ENCODE peak calls at places on chromosomes 1 and 21, in nine cellular contexts. One of them, this sample, is unnamed.

GRCh38 chr1:170661646-170662411 is 2.1 kb upstream of the PRRX1 start:
- DNase-seq in IMR-90: peak; percentile 53
- DNase-seq in neural progenitor cell: peak; percentile 85
- DNase-seq in BE2C: no peak
- DNase-seq in AG09309: no peak
- DNase-seq in esophagus muscularis mucosa: no peak
- DNase-seq in endothelial cell: no peak
- DNase-seq in HFF-Myc: no peak
- DNase-seq in HFFc6: peak; percentile 63
- DNase-seq in this sample: no peak

GRCh38 chr1:34929497-34929852 is at the start of gene DLGAP3:
- DNase-seq in HFF-Myc: no peak
- DNase-seq in BE2C: peak; percentile 58
- DNase-seq in endothelial cell: peak; percentile 53
- DNase-seq in esophagus muscularis mucosa: no peak
- DNase-seq in neural progenitor cell: peak; percentile 83
- DNase-seq in HFFc6: no peak
- DNase-seq in AG09309: no peak
- DNase-seq in IMR-90: no peak
- DNase-seq in this sample: no peak

GRCh38 chr1:110672753-110673108 is 2.0 kb downstream of the KCNA3 start:
- DNase-seq in endothelial cell: no peak
- DNase-seq in AG09309: no peak
- DNase-seq in BE2C: no peak
- DNase-seq in HFFc6: no peak
- DNase-seq in esophagus muscularis mucosa: no peak
- DNase-seq in neural progenitor cell: no peak
- DNase-seq in HFF-Myc: no peak
- DNase-seq in IMR-90: no peak
- DNase-seq in this sample: no peak

GRCh38 chr1:12539705-12540579 is 78.1 kb downstream of the DHRS3 start:
- DNase-seq in esophagus muscularis mucosa: peak; percentile 97
- DNase-seq in HFFc6: peak; percentile 96
- DNase-seq in HFF-Myc: peak; percentile 66
- DNase-seq in endothelial cell: no peak
- DNase-seq in BE2C: no peak
- DNase-seq in neural progenitor cell: peak; percentile 74
- DNase-seq in AG09309: peak; percentile 96
- DNase-seq in IMR-90: peak; percentile 93
- DNase-seq in this sample: no peak

GRCh38 chr1:31038360-31038759 is 27.2 kb downstream of the PUM1 start:
- DNase-seq in IMR-90: peak; percentile 73
- DNase-seq in endothelial cell: no peak
- DNase-seq in BE2C: no peak
- DNase-seq in HFF-Myc: no peak
- DNase-seq in AG09309: peak; percentile 32
- DNase-seq in HFFc6: peak; percentile 73
- DNase-seq in neural progenitor cell: no peak
- DNase-seq in esophagus muscularis mucosa: no peak
- DNase-seq in this sample: no peak

GRCh38 chr21:15935530-15935929 is 205.7 kb downstream of the USP25 start:
- DNase-seq in HFFc6: no peak
- DNase-seq in BE2C: no peak
- DNase-seq in AG09309: no peak
- DNase-seq in IMR-90: no peak
- DNase-seq in esophagus muscularis mucosa: no peak
- DNase-seq in endothelial cell: no peak
- DNase-seq in HFF-Myc: no peak
- DNase-seq in neural progenitor cell: no peak
- DNase-seq in this sample: no peak

GRCh38 chr21:34498623-34499022 is 13.4 kb downstream of the KCNE1 start:
- DNase-seq in endothelial cell: no peak
- DNase-seq in neural progenitor cell: no peak
- DNase-seq in IMR-90: peak; percentile 38
- DNase-seq in esophagus muscularis mucosa: no peak
- DNase-seq in AG09309: no peak
- DNase-seq in HFF-Myc: no peak
- DNase-seq in BE2C: no peak
- DNase-seq in HFFc6: no peak
- DNase-seq in this sample: no peak

GRCh38 chr21:42350271-42350885 is 416 bp downstream of the TFF2 start:
- DNase-seq in esophagus muscularis mucosa: no peak
- DNase-seq in BE2C: no peak
- DNase-seq in HFF-Myc: no peak
- DNase-seq in endothelial cell: no peak
- DNase-seq in neural progenitor cell: no peak
- DNase-seq in AG09309: no peak
- DNase-seq in IMR-90: no peak
- DNase-seq in HFFc6: no peak
- DNase-seq in this sample: no peak

GRCh38 chr1:248926401-248927182 is 20.6 kb downstream of the PGBD2 start:
- DNase-seq in HFF-Myc: no peak
- DNase-seq in BE2C: no peak
- DNase-seq in esophagus muscularis mucosa: no peak
- DNase-seq in neural progenitor cell: no peak
- DNase-seq in HFFc6: peak; percentile 87
- DNase-seq in IMR-90: peak; percentile 73
- DNase-seq in endothelial cell: no peak
- DNase-seq in AG09309: no peak
- DNase-seq in this sample: no peak

GRCh38 chr1:1895456-1896333 is 4.8 kb upstream of the GNB1 start:
- DNase-seq in esophagus muscularis mucosa: no peak
- DNase-seq in IMR-90: no peak
- DNase-seq in AG09309: no peak
- DNase-seq in BE2C: no peak
- DNase-seq in neural progenitor cell: no peak
- DNase-seq in HFF-Myc: no peak
- DNase-seq in endothelial cell: no peak
- DNase-seq in HFFc6: no peak
- DNase-seq in this sample: no peak

GRCh38 chr1:44808938-44809917 is 905 bp downstream of the BTBD19 start:
- DNase-seq in IMR-90: peak; percentile 82
- DNase-seq in AG09309: no peak
- DNase-seq in neural progenitor cell: no peak
- DNase-seq in BE2C: no peak
- DNase-seq in esophagus muscularis mucosa: no peak
- DNase-seq in HFFc6: peak; percentile 57
- DNase-seq in HFF-Myc: no peak
- DNase-seq in endothelial cell: no peak
- DNase-seq in this sample: peak; percentile 96

GRCh38 chr21:43289966-43290365 is 121.2 kb downstream of the CRYAA start:
- DNase-seq in endothelial cell: no peak
- DNase-seq in IMR-90: no peak
- DNase-seq in BE2C: peak; percentile 2
- DNase-seq in neural progenitor cell: no peak
- DNase-seq in HFF-Myc: no peak
- DNase-seq in AG09309: no peak
- DNase-seq in HFFc6: no peak
- DNase-seq in esophagus muscularis mucosa: no peak
- DNase-seq in this sample: no peak

GRCh38 chr1:37726191-37726590 is 33.9 kb downstream of the CDCA8 start:
- DNase-seq in IMR-90: no peak
- DNase-seq in HFF-Myc: no peak
- DNase-seq in HFFc6: no peak
- DNase-seq in esophagus muscularis mucosa: no peak
- DNase-seq in neural progenitor cell: no peak
- DNase-seq in BE2C: no peak
- DNase-seq in AG09309: no peak
- DNase-seq in endothelial cell: no peak
- DNase-seq in this sample: no peak

GRCh38 chr1:28811766-28812668 is at the start of gene OPRD1:
- DNase-seq in HFFc6: no peak
- DNase-seq in AG09309: no peak
- DNase-seq in neural progenitor cell: peak; percentile 75
- DNase-seq in endothelial cell: peak; percentile 41
- DNase-seq in HFF-Myc: no peak
- DNase-seq in BE2C: peak; percentile 56
- DNase-seq in IMR-90: no peak
- DNase-seq in esophagus muscularis mucosa: no peak
- DNase-seq in this sample: no peak

GRCh38 chr1:204248954-204249353 is 35.2 kb upstream of the GOLT1A start:
- DNase-seq in HFF-Myc: no peak
- DNase-seq in BE2C: no peak
- DNase-seq in esophagus muscularis mucosa: no peak
- DNase-seq in HFFc6: no peak
- DNase-seq in endothelial cell: no peak
- DNase-seq in IMR-90: no peak
- DNase-seq in neural progenitor cell: no peak
- DNase-seq in AG09309: no peak
- DNase-seq in this sample: no peak

GRCh38 chr1:244144053-244144452 is 93.0 kb downstream of the ZBTB18 start:
- DNase-seq in HFFc6: no peak
- DNase-seq in IMR-90: no peak
- DNase-seq in AG09309: no peak
- DNase-seq in neural progenitor cell: no peak
- DNase-seq in esophagus muscularis mucosa: no peak
- DNase-seq in HFF-Myc: no peak
- DNase-seq in endothelial cell: no peak
- DNase-seq in BE2C: no peak
- DNase-seq in this sample: no peak
- TF ChIP-seq CTCF in HFFc6: no peak
- TF ChIP-seq CTCF in IMR-90: no peak
- TF ChIP-seq CTCF in AG09309: no peak
- TF ChIP-seq CTCF in neural progenitor cell: no peak
- TF ChIP-seq CTCF in esophagus muscularis mucosa: no peak
- TF ChIP-seq CTCF in HFF-Myc: no peak
- TF ChIP-seq CTCF in endothelial cell: no peak
- TF ChIP-seq CTCF in BE2C: no peak
- TF ChIP-seq CTCF in this sample: no peak

GRCh38 chr1:10690484-10690883 is 106.0 kb downstream of the CASZ1 start:
- DNase-seq in AG09309: no peak
- DNase-seq in HFFc6: no peak
- DNase-seq in neural progenitor cell: no peak
- DNase-seq in esophagus muscularis mucosa: no peak
- DNase-seq in endothelial cell: no peak
- DNase-seq in BE2C: no peak
- DNase-seq in HFF-Myc: no peak
- DNase-seq in IMR-90: no peak
- DNase-seq in this sample: no peak
- TF ChIP-seq CTCF in AG09309: no peak
- TF ChIP-seq CTCF in HFFc6: no peak
- TF ChIP-seq CTCF in neural progenitor cell: no peak
- TF ChIP-seq CTCF in esophagus muscularis mucosa: no peak
- TF ChIP-seq CTCF in endothelial cell: no peak
- TF ChIP-seq CTCF in BE2C: no peak
- TF ChIP-seq CTCF in HFF-Myc: no peak
- TF ChIP-seq CTCF in IMR-90: no peak
- TF ChIP-seq CTCF in this sample: no peak

DNA sequence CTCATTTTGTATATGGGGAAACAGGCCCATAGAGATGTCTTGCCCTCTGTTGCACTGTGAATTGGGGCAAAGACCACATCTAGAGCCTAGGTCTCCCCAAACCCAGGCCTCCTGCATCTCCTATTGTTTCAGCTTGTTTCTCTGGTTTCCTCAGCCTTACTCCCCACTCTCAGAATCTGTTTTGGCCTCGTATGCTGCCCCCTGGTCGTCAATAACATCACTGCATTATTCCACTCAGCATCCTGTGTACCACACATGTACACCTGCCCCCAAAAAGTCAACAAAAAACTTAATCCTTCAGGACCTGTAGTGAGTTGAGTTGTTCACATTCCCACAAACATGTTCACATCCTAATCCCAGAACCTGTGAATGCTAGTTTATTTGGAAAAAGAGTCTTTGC is 184.8 kb downstream of the BRINP2 start:
- DNase-seq in AG09309: no peak
- DNase-seq in HFFc6: no peak
- DNase-seq in neural progenitor cell: peak; percentile 50
- DNase-seq in IMR-90: peak; percentile 19
- DNase-seq in esophagus muscularis mucosa: no peak
- DNase-seq in endothelial cell: peak; percentile 40
- DNase-seq in BE2C: no peak
- DNase-seq in HFF-Myc: peak; percentile 19
- DNase-seq in this sample: no peak
- TF ChIP-seq CTCF in AG09309: peak; percentile 66
- TF ChIP-seq CTCF in HFFc6: peak; percentile 43
- TF ChIP-seq CTCF in neural progenitor cell: peak; percentile 62
- TF ChIP-seq CTCF in IMR-90: peak; percentile 48
- TF ChIP-seq CTCF in esophagus muscularis mucosa: peak; percentile 45
- TF ChIP-seq CTCF in endothelial cell: peak; percentile 59
- TF ChIP-seq CTCF in BE2C: peak; percentile 6
- TF ChIP-seq CTCF in HFF-Myc: peak; percentile 51
- TF ChIP-seq CTCF in this sample: no peak

GRCh38 chr21:29490016-29490415 is 191.3 kb downstream of the BACH1 start:
- DNase-seq in HFFc6: peak; percentile 23
- DNase-seq in BE2C: no peak
- DNase-seq in AG09309: no peak
- DNase-seq in endothelial cell: no peak
- DNase-seq in HFF-Myc: no peak
- DNase-seq in IMR-90: peak; percentile 62
- DNase-seq in neural progenitor cell: no peak
- DNase-seq in esophagus muscularis mucosa: no peak
- DNase-seq in this sample: no peak

GRCh38 chr21:29486306-29486705 is 187.6 kb downstream of the BACH1 start:
- DNase-seq in HFF-Myc: no peak
- DNase-seq in HFFc6: no peak
- DNase-seq in esophagus muscularis mucosa: no peak
- DNase-seq in neural progenitor cell: no peak
- DNase-seq in IMR-90: no peak
- DNase-seq in BE2C: no peak
- DNase-seq in endothelial cell: no peak
- DNase-seq in AG09309: no peak
- DNase-seq in this sample: no peak

GRCh38 chr21:29481641-29482040 is 182.9 kb downstream of the BACH1 start:
- DNase-seq in HFF-Myc: peak; percentile 4
- DNase-seq in AG09309: peak; percentile 50
- DNase-seq in endothelial cell: no peak
- DNase-seq in esophagus muscularis mucosa: no peak
- DNase-seq in BE2C: no peak
- DNase-seq in IMR-90: peak; percentile 73
- DNase-seq in neural progenitor cell: no peak
- DNase-seq in HFFc6: peak; percentile 43
- DNase-seq in this sample: no peak

GRCh38 chr21:29487154-29487553 is 188.4 kb downstream of the BACH1 start:
- DNase-seq in esophagus muscularis mucosa: no peak
- DNase-seq in AG09309: no peak
- DNase-seq in BE2C: no peak
- DNase-seq in neural progenitor cell: no peak
- DNase-seq in IMR-90: no peak
- DNase-seq in HFFc6: no peak
- DNase-seq in HFF-Myc: no peak
- DNase-seq in endothelial cell: no peak
- DNase-seq in this sample: no peak
- TF ChIP-seq CTCF in esophagus muscularis mucosa: no peak
- TF ChIP-seq CTCF in AG09309: no peak
- TF ChIP-seq CTCF in BE2C: no peak
- TF ChIP-seq CTCF in neural progenitor cell: no peak
- TF ChIP-seq CTCF in IMR-90: no peak
- TF ChIP-seq CTCF in HFFc6: no peak
- TF ChIP-seq CTCF in HFF-Myc: no peak
- TF ChIP-seq CTCF in endothelial cell: no peak
- TF ChIP-seq CTCF in this sample: no peak

DNA sequence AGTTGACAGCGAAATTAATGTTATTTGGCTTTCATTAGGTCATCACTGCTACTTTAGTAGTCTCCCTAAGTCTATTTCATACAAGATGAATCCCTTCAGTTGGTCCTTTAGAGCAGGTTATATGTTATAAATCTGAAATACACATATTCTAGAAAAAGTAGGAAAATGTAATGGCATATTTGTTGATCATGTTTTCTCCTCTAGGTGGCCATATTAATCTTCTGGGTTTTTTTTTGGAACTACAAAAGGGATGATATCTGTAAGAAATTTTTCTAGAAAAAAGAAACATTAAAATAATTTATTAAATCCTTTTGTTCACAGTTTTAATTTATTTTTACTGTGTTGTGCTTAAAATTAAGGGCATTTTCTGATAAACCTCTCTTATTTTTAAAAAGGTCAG is 87.9 kb downstream of the SYT14 start:
- DNase-seq in BE2C: no peak
- DNase-seq in HFFc6: no peak
- DNase-seq in esophagus muscularis mucosa: no peak
- DNase-seq in HFF-Myc: no peak
- DNase-seq in endothelial cell: no peak
- DNase-seq in IMR-90: no peak
- DNase-seq in AG09309: no peak
- DNase-seq in neural progenitor cell: no peak
- DNase-seq in this sample: no peak
- TF ChIP-seq CTCF in BE2C: peak; percentile 19
- TF ChIP-seq CTCF in HFFc6: peak; percentile 65
- TF ChIP-seq CTCF in esophagus muscularis mucosa: no peak
- TF ChIP-seq CTCF in HFF-Myc: no peak
- TF ChIP-seq CTCF in endothelial cell: no peak
- TF ChIP-seq CTCF in IMR-90: no peak
- TF ChIP-seq CTCF in AG09309: peak; percentile 13
- TF ChIP-seq CTCF in neural progenitor cell: no peak
- TF ChIP-seq CTCF in this sample: no peak

This sample was measured in CD14-positive monocyte.